ENCODE peak calls at places on chromosomes 3 and 15, in five cellular contexts. One of them, this sample, is unnamed.
A peak's percentile ranks its signal among the peaks of the same experiment; 100 is the strongest.

GRCh38 chr3:102400142-102400541 is 34.7 kb upstream of the ZPLD1 start:
- DNase-seq in Peyer's patch: no peak
- DNase-seq in AG09319: no peak
- DNase-seq in neural crest cell: no peak
- DNase-seq in transverse colon: no peak
- DNase-seq in this sample: no peak

GRCh38 chr15:63504979-63505841 is 817 bp downstream of the USP3 start:
- DNase-seq in transverse colon: peak; percentile 80
- DNase-seq in AG09319: no peak
- DNase-seq in neural crest cell: peak; percentile 43
- DNase-seq in Peyer's patch: peak; percentile 90
- DNase-seq in this sample: peak; percentile 70

GRCh38 chr15:66842710-66843441 is 140.8 kb downstream of the SMAD6 start:
- DNase-seq in Peyer's patch: peak; percentile 88
- DNase-seq in AG09319: no peak
- DNase-seq in transverse colon: peak; percentile 77
- DNase-seq in neural crest cell: peak; percentile 29
- DNase-seq in this sample: no peak

GRCh38 chr15:96359772-96360498 is 29.4 kb downstream of the NR2F2 start:
- DNase-seq in Peyer's patch: no peak
- DNase-seq in transverse colon: no peak
- DNase-seq in AG09319: no peak
- DNase-seq in neural crest cell: no peak
- DNase-seq in this sample: no peak

GRCh38 chr3:114727373-114727772 is 419.7 kb downstream of the ZBTB20 start:
- DNase-seq in neural crest cell: no peak
- DNase-seq in transverse colon: no peak
- DNase-seq in Peyer's patch: no peak
- DNase-seq in AG09319: no peak
- DNase-seq in this sample: no peak

GRCh38 chr3:168888781-168889180 is 774.7 kb downstream of the MECOM start:
- DNase-seq in transverse colon: no peak
- DNase-seq in Peyer's patch: no peak
- DNase-seq in AG09319: no peak
- DNase-seq in neural crest cell: no peak
- DNase-seq in this sample: no peak

GRCh38 chr15:56469484-56469883 is 4.5 kb upstream of the MNS1 start:
- DNase-seq in transverse colon: no peak
- DNase-seq in Peyer's patch: peak; percentile 67
- DNase-seq in AG09319: no peak
- DNase-seq in neural crest cell: no peak
- DNase-seq in this sample: no peak

GRCh38 chr3:103907567-103907966 is 1459.1 kb upstream of the ALCAM start:
- DNase-seq in transverse colon: no peak
- DNase-seq in neural crest cell: no peak
- DNase-seq in AG09319: no peak
- DNase-seq in Peyer's patch: no peak
- DNase-seq in this sample: no peak

GRCh38 chr3:78734048-78734637 is 1033.7 kb downstream of the ROBO1 start:
- DNase-seq in AG09319: peak; percentile 67
- DNase-seq in transverse colon: no peak
- DNase-seq in Peyer's patch: no peak
- DNase-seq in neural crest cell: no peak
- DNase-seq in this sample: no peak

GRCh38 chr15:44537728-44538240 is 837 bp downstream of the EIF3J start:
- DNase-seq in transverse colon: no peak
- DNase-seq in Peyer's patch: no peak
- DNase-seq in neural crest cell: no peak
- DNase-seq in AG09319: no peak
- DNase-seq in this sample: peak; percentile 28
- TF ChIP-seq CTCF in transverse colon: no peak
- TF ChIP-seq CTCF in Peyer's patch: no peak
- TF ChIP-seq CTCF in neural crest cell: peak; percentile 42
- TF ChIP-seq CTCF in AG09319: no peak
- TF ChIP-seq CTCF in this sample: no peak

DNA sequence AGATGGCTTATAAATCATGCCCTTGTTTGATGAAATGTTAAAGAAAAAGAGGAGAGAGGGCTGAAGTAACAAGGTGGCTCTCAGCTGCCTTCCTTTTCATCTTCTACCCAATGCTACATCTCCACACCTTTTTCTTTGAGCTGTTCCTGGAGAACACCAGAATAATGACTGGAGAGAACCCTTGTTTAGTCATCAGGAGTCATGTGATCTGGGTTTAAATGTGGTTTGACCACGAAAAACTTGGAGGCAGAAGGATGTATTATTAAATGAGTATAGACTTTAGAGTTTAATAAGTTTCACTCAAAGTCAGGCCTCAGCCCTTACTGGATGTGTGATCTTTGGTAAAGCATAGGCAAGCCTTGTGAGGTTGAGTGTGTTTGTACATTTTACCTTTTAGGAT is 230.3 kb upstream of the TBL1XR1 start:
- DNase-seq in neural crest cell: no peak
- DNase-seq in transverse colon: no peak
- DNase-seq in Peyer's patch: no peak
- DNase-seq in AG09319: no peak
- DNase-seq in this sample: no peak
- TF ChIP-seq CTCF in neural crest cell: no peak
- TF ChIP-seq CTCF in transverse colon: no peak
- TF ChIP-seq CTCF in Peyer's patch: no peak
- TF ChIP-seq CTCF in AG09319: no peak
- TF ChIP-seq CTCF in this sample: no peak

GRCh38 chr15:64856429-64857145 is 14.9 kb downstream of the PLEKHO2 start:
- DNase-seq in transverse colon: no peak
- DNase-seq in AG09319: peak; percentile 75
- DNase-seq in Peyer's patch: no peak
- DNase-seq in neural crest cell: peak; percentile 44
- DNase-seq in this sample: no peak
- TF ChIP-seq CTCF in transverse colon: no peak
- TF ChIP-seq CTCF in AG09319: peak; percentile 14
- TF ChIP-seq CTCF in Peyer's patch: no peak
- TF ChIP-seq CTCF in neural crest cell: no peak
- TF ChIP-seq CTCF in this sample: no peak

DNA sequence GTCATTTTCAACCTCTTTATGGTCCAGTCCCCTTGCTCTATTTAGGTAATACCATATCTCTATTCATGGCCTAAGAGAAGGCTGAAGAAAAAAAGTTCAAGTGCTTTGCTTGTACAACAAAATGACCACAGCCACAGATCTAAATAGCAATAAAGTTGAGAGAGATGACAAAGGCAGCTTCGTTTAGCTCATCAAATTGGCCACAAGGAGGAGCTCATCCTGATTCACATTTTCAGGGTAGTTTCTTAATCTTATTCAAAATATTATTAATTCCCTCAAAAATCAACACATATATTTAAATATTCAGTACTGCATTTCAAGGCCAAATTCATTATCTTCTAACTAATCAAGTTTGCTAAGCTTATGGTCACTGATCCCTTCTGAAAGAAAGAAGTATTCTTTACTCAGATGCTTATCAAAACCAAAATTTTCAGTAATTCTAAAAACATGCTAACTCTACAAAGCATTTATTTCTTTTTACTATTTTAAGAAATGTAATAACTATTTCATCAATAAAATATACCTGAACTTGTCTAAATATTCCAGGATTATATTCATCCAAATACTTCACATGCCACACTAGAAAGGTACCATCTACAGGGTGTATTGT is 85.5 kb downstream of the DMXL2 start:
- DNase-seq in Peyer's patch: no peak
- DNase-seq in AG09319: no peak
- DNase-seq in neural crest cell: no peak
- DNase-seq in transverse colon: no peak
- DNase-seq in this sample: no peak
- TF ChIP-seq CTCF in Peyer's patch: no peak
- TF ChIP-seq CTCF in AG09319: peak; percentile 66
- TF ChIP-seq CTCF in neural crest cell: peak; percentile 70
- TF ChIP-seq CTCF in transverse colon: peak; percentile 43
- TF ChIP-seq CTCF in this sample: peak; percentile 58

DNA sequence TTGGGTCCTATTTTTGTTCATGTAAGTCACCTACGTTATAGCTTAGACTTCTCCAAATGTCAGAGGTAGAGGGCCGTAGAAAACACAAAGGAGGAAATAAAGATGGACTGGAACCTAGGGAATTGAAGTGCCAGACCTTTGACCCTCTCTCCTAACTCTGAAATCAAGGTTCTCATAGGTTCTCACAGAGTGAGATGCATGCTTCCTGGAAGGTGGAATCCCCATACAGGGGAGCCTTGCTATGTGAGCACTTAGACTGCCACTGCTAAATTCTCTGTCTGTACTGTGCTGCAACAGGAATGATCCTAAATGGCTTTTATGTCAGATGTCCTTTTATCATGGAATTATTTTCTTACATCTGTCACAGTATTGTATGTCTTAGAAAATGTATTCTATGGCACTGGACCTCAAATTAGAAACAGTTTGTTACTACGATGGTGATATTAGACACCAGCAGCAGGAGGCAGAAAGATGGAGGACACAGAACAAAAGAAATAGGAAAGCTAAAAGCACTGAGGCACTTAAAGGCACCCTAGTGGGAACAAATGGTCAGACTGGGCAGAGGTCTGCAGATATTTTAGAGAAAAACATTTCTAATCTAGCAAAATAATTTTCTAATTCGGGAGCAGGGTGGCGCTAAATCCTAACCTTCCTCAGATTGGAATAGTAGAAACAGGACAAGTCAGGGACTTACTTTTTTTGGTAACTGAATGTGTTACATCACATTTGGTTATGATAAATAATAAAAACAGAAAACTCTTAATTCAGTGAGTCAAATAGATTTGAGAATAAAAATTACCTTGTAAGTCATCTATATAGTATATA is 60.2 kb upstream of the CDAN1 start:
- DNase-seq in AG09319: no peak
- DNase-seq in Peyer's patch: no peak
- DNase-seq in neural crest cell: no peak
- DNase-seq in transverse colon: no peak
- DNase-seq in this sample: no peak
- TF ChIP-seq CTCF in AG09319: no peak
- TF ChIP-seq CTCF in Peyer's patch: no peak
- TF ChIP-seq CTCF in neural crest cell: peak; percentile 18
- TF ChIP-seq CTCF in transverse colon: no peak
- TF ChIP-seq CTCF in this sample: peak; percentile 36

GRCh38 chr3:8589880-8590556 is 54.6 kb downstream of the SSUH2 start:
- DNase-seq in transverse colon: no peak
- DNase-seq in Peyer's patch: no peak
- DNase-seq in AG09319: no peak
- DNase-seq in neural crest cell: no peak
- DNase-seq in this sample: no peak

GRCh38 chr3:8595935-8596262 is 48.7 kb downstream of the SSUH2 start:
- DNase-seq in transverse colon: no peak
- DNase-seq in AG09319: no peak
- DNase-seq in Peyer's patch: no peak
- DNase-seq in neural crest cell: no peak
- DNase-seq in this sample: no peak

GRCh38 chr3:8596706-8597514 is 47.7 kb downstream of the SSUH2 start:
- DNase-seq in transverse colon: no peak
- DNase-seq in Peyer's patch: no peak
- DNase-seq in neural crest cell: no peak
- DNase-seq in AG09319: no peak
- DNase-seq in this sample: no peak

GRCh38 chr3:8595252-8595934 is 49.2 kb downstream of the SSUH2 start:
- DNase-seq in neural crest cell: no peak
- DNase-seq in AG09319: no peak
- DNase-seq in transverse colon: no peak
- DNase-seq in Peyer's patch: no peak
- DNase-seq in this sample: no peak

DNA sequence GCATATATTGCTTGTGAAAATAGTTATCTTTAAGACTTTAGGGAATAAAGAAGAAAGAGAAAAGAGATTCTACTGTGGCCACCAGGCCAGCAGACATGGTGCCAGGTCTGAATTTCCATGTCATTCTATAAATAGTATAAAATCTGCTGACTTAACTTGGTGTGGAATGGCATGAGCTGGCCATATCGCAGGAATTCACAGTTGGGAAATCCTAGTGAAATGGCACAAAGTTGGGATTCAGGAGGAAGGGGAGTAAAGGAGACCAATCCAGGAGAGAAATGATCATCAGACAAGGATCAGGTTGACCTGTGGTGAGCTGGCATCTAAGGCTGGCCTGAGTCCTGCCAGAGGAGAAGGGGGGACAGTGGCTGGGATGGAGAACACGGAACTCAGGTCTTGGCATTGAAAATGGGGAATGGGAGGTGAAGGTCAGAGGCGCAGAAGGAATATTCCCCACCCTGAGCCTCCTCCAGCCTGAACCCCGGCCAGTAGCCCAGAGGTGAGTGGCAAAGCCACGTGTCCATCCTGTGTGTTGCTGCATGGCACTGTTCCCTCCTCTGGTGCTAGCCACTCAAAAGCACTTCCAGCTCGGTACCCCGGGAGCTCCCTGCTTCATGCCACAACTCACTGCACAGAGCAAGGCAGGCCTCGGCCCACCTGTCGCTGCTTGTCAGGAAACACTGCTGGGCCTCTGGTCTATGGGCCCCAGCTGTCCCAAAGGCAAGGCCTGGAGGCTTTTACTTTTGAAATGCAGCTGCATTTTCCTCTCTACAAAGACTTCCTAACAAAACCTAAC is 51.4 kb downstream of the SSUH2 start:
- DNase-seq in AG09319: no peak
- DNase-seq in Peyer's patch: no peak
- DNase-seq in transverse colon: no peak
- DNase-seq in neural crest cell: no peak
- DNase-seq in this sample: no peak
- TF ChIP-seq CTCF in AG09319: no peak
- TF ChIP-seq CTCF in Peyer's patch: no peak
- TF ChIP-seq CTCF in transverse colon: no peak
- TF ChIP-seq CTCF in neural crest cell: no peak
- TF ChIP-seq CTCF in this sample: no peak

GRCh38 chr3:126699011-126699410 is 5.0 kb upstream of the CHCHD6 start:
- DNase-seq in Peyer's patch: no peak
- DNase-seq in neural crest cell: no peak
- DNase-seq in AG09319: no peak
- DNase-seq in transverse colon: no peak
- DNase-seq in this sample: no peak

GRCh38 chr3:126704494-126705214 is 614 bp downstream of the CHCHD6 start:
- DNase-seq in Peyer's patch: no peak
- DNase-seq in neural crest cell: no peak
- DNase-seq in AG09319: no peak
- DNase-seq in transverse colon: no peak
- DNase-seq in this sample: no peak

GRCh38 chr3:126706631-126707030 is 2.6 kb downstream of the CHCHD6 start:
- DNase-seq in neural crest cell: no peak
- DNase-seq in transverse colon: no peak
- DNase-seq in Peyer's patch: no peak
- DNase-seq in AG09319: peak; percentile 18
- DNase-seq in this sample: peak; percentile 41

GRCh38 chr3:126703512-126704493 is at the start of gene CHCHD6:
- DNase-seq in transverse colon: peak; percentile 95
- DNase-seq in AG09319: peak; percentile 88
- DNase-seq in Peyer's patch: peak; percentile 98
- DNase-seq in neural crest cell: peak; percentile 97
- DNase-seq in this sample: peak; percentile 90
- TF ChIP-seq CTCF in transverse colon: no peak
- TF ChIP-seq CTCF in AG09319: peak; percentile 0
- TF ChIP-seq CTCF in Peyer's patch: no peak
- TF ChIP-seq CTCF in neural crest cell: no peak
- TF ChIP-seq CTCF in this sample: peak; percentile 29